ENCODE peak calls at places on chromosomes 7 and 10, in eight cellular contexts. M is mucosa of gallbladder; S is NCI-H460; V is DMS 273 treated with DMSO at 0.1 percent for 48 hours; F is GM10248; Z is activated T-helper 1 cell treated with anti-CD3 and anti-CD28 coated beads, Interleukin-12 subunit alpha, Interleukin-12 subunit beta, Interleukin-2, Interleukin-4 antibody, amounts not matched to agents 30 ng/mL and 10 ng/mL and 1 ng/mL, durations not matched to agents 14 hours and 24 hours and 36 hours; P is germinal center; J is tibial artery. N is an unnamed sample.
A peak's percentile ranks its signal among the peaks of the same experiment; 100 is the strongest.

GRCh38 chr7:112207106-112207592 is 654 bp downstream of the ZNF277 start:
- DNase-seq in F (peak; percentile 26), M (no peak), P (no peak), J (no peak), Z (no peak), S (no peak), V (no peak), N (peak; percentile 42)

GRCh38 chr10:74928742-74929191 is 102.4 kb downstream of the KAT6B start:
- DNase-seq in S (no peak), J (no peak), V (no peak), F (no peak), P (no peak), Z (no peak), M (no peak), N (no peak)

GRCh38 chr7:151120896-151121295 is 34.6 kb downstream of the AGAP3 start:
- DNase-seq in P (no peak), S (no peak), Z (no peak), V (no peak), M (no peak), F (no peak), J (no peak), N (no peak)

GRCh38 chr7:51705701-51706100 is 389.1 kb upstream of the COBL start:
- DNase-seq in P (no peak), Z (no peak), V (no peak), M (no peak), F (no peak), S (no peak), J (no peak), N (no peak)

GRCh38 chr10:59625842-59626522 is 83.7 kb downstream of the SLC16A9 start:
- DNase-seq in F (peak; percentile 68), M (peak; percentile 37), S (peak; percentile 58), V (peak; percentile 54), Z (peak; percentile 36), P (peak; percentile 69), J (no peak), N (peak; percentile 37)

GRCh38 chr7:115933463-115933862 is 97.1 kb downstream of the TFEC start:
- DNase-seq in P (no peak), J (no peak), F (no peak), M (no peak), S (no peak), V (no peak), Z (no peak), N (no peak)

GRCh38 chr10:35342381-35342780 is 6.1 kb downstream of the CCNY start:
- DNase-seq in S (no peak), F (no peak), J (no peak), M (no peak), Z (no peak), V (no peak), P (no peak), N (no peak)

GRCh38 chr7:28956608-28957063 is 1.5 kb downstream of the TRIL start:
- DNase-seq in F (peak; percentile 49), J (no peak), V (peak; percentile 74), Z (no peak), P (peak; percentile 50), S (no peak), M (peak; percentile 51), N (peak; percentile 77)

GRCh38 chr7:75842836-75843446 is 29.3 kb upstream of the CCL24 start:
- DNase-seq in Z (peak; percentile 1), J (peak; percentile 44), F (peak; percentile 62), V (no peak), M (peak; percentile 36), S (peak; percentile 22), P (no peak), N (no peak)

GRCh38 chr7:45269192-45269591 is 111.6 kb downstream of the RAMP3 start:
- DNase-seq in P (no peak), F (no peak), V (no peak), Z (no peak), M (no peak), J (no peak), S (no peak), N (no peak)

GRCh38 chr7:151310578-151310977 is 31.0 kb upstream of the NUB1 start:
- DNase-seq in P (no peak), M (no peak), Z (no peak), V (no peak), F (peak; percentile 15), J (no peak), S (no peak), N (no peak)

GRCh38 chr7:151320263-151320845 is 21.3 kb upstream of the NUB1 start:
- DNase-seq in F (no peak), V (no peak), M (no peak), Z (no peak), J (no peak), P (no peak), S (no peak), N (no peak)

GRCh38 chr10:91389636-91390512 is 20.3 kb upstream of the HECTD2 start:
- DNase-seq in F (peak; percentile 33), V (no peak), M (no peak), J (no peak), S (peak; percentile 69), Z (no peak), P (peak; percentile 33), N (peak; percentile 21)

GRCh38 chr10:3452683-3453388 is 280.3 kb upstream of the PITRM1 start:
- DNase-seq in F (no peak), S (no peak), V (no peak), M (no peak), P (no peak), J (no peak), Z (no peak), N (peak; percentile 9)

GRCh38 chr10:28995497-28995896 is 293.4 kb upstream of the LYZL1 start:
- DNase-seq in Z (no peak), S (no peak), P (no peak), V (no peak), J (no peak), F (no peak), M (no peak), N (no peak)

GRCh38 chr10:103666109-103666508 is 172.6 kb downstream of the NEURL1 start:
- DNase-seq in M (no peak), Z (no peak), P (no peak), J (no peak), V (no peak), F (no peak), S (no peak), N (peak; percentile 62)

GRCh38 chr7:132545756-132546155 is 30.5 kb downstream of the PLXNA4 start:
- DNase-seq in M (no peak), J (no peak), F (no peak), Z (no peak), P (no peak), S (no peak), V (no peak), N (no peak)

GRCh38 chr10:72387187-72387586 is 32.5 kb upstream of the DNAJB12 start:
- DNase-seq in P (no peak), M (no peak), S (peak; percentile 36), F (no peak), V (no peak), Z (no peak), J (no peak), N (no peak)

GRCh38 chr10:30554443-30554831 is 75.1 kb downstream of the LYZL2 start:
- DNase-seq in V (no peak), M (no peak), S (no peak), F (no peak), Z (no peak), J (no peak), P (no peak), N (no peak)

GRCh38 chr7:73342645-73343044 is 14.7 kb downstream of the FKBP6 start:
- DNase-seq in V (no peak), J (no peak), S (peak; percentile 46), M (peak; percentile 34), Z (no peak), P (no peak), F (no peak), N (no peak)

GRCh38 chr10:118721005-118721876 is 33.5 kb downstream of the CACUL1 start:
- DNase-seq in V (peak; percentile 4), P (peak; percentile 39), M (peak; percentile 74), F (peak; percentile 45), S (peak; percentile 49), J (peak; percentile 67), Z (peak; percentile 34), N (peak; percentile 73)

GRCh38 chr7:158602905-158603772 is 15.5 kb upstream of the PTPRN2 start:
- DNase-seq in P (peak; percentile 12), S (no peak), F (peak; percentile 55), Z (no peak), V (no peak), J (no peak), M (no peak), N (no peak)

GRCh38 chr7:26199301-26200112 is 1.0 kb downstream of the HNRNPA2B1 start:
- DNase-seq in Z (peak; percentile 49), F (no peak), S (peak; percentile 71), M (peak; percentile 65), J (peak; percentile 70), V (no peak), P (no peak), N (peak; percentile 67)

GRCh38 chr7:1971946-1972654 is 260.6 kb downstream of the MAD1L1 start:
- DNase-seq in P (no peak), J (no peak), M (no peak), V (no peak), Z (no peak), S (no peak), F (no peak), N (no peak)

GRCh38 chr7:20474244-20474643 is 141.2 kb upstream of the ABCB5 start:
- DNase-seq in S (no peak), M (no peak), P (no peak), V (no peak), Z (no peak), F (no peak), J (no peak), N (no peak)

GRCh38 chr7:618539-619355 is 99.1 kb upstream of the PDGFA start:
- DNase-seq in F (no peak), P (no peak), V (no peak), M (peak; percentile 35), J (no peak), S (no peak), Z (peak; percentile 71), N (peak; percentile 71)

GRCh38 chr10:80126876-80127275 is 5.7 kb upstream of the PLAC9 start:
- DNase-seq in V (no peak), F (no peak), P (no peak), S (no peak), Z (no peak), J (no peak), M (no peak), N (no peak)

GRCh38 chr7:128821724-128822123 is 8.5 kb upstream of the FLNC start:
- DNase-seq in Z (no peak), P (no peak), J (no peak), V (no peak), M (no peak), F (no peak), S (no peak), N (no peak)

GRCh38 chr7:34309584-34309983 is 348.4 kb upstream of the NPSR1 start:
- DNase-seq in M (no peak), J (no peak), S (no peak), V (no peak), Z (no peak), F (no peak), P (no peak), N (no peak)

GRCh38 chr7:2237109-2237602 is 4.4 kb upstream of the MAD1L1 start:
- DNase-seq in P (peak; percentile 82), J (peak; percentile 69), V (no peak), F (peak; percentile 87), M (peak; percentile 49), Z (no peak), S (no peak), N (peak; percentile 47)

GRCh38 chr10:129927351-129928120 is 36.5 kb downstream of the EBF3 start:
- DNase-seq in M (no peak), V (no peak), S (no peak), Z (no peak), P (no peak), F (no peak), J (no peak), N (no peak)

GRCh38 chr10:5948999-5949759 is 28.2 kb downstream of the IL15RA start:
- DNase-seq in J (peak; percentile 45), S (peak; percentile 47), Z (no peak), P (no peak), V (no peak), M (peak; percentile 67), F (peak; percentile 49), N (peak; percentile 70)

GRCh38 chr7:124152859-124153692 is 120.2 kb upstream of the TMEM229A start:
- DNase-seq in P (no peak), Z (no peak), V (no peak), F (no peak), S (peak; percentile 60), J (no peak), M (no peak), N (no peak)

GRCh38 chr10:91313761-91314520 is 93.5 kb downstream of the PCGF5 start:
- DNase-seq in S (no peak), V (no peak), M (no peak), P (no peak), Z (no peak), F (no peak), J (no peak), N (no peak)

N was measured in colonic mucosa.